ENCODE peak calls at places on chromosomes 16 and 17, in nine cellular contexts. O is GM23338, B is PC-3, J is neural progenitor cell, T is HCT116, X is OCI-LY7, E is SK-N-SH, W is hepatocyte, N is MM.1S. L is an unnamed sample.

GRCh38 chr17:57892820-57893595 is 43.2 kb upstream of the MRPS23 start:
- DNase-seq in O (peak), B (peak), J (peak), T (peak), X (no peak), E (no peak), W (peak), N (no peak), L (peak)

GRCh38 chr17:43416998-43417891 is 18.5 kb downstream of the ARL4D start:
- DNase-seq in O (no peak), B (peak), J (no peak), T (no peak), X (no peak), E (no peak), W (peak), N (no peak), L (peak)

GRCh38 chr17:69607162-69607834 is 192.8 kb downstream of the MAP2K6 start:
- DNase-seq in O (peak), B (peak), J (peak), T (peak), X (peak), E (peak), W (peak), N (peak), L (peak)

GRCh38 chr17:81090361-81091133 is 55.6 kb downstream of the BAIAP2 start:
- DNase-seq in O (peak), B (peak), J (peak), T (no peak), X (peak), E (peak), W (peak), N (no peak), L (peak)

GRCh38 chr17:46890638-46891037 is 32.3 kb upstream of the GOSR2 start:
- DNase-seq in O (no peak), B (no peak), J (no peak), T (no peak), X (no peak), E (no peak), W (no peak), N (no peak), L (no peak)

GRCh38 chr16:47375423-47375822 is 85.4 kb downstream of the ITFG1 start:
- DNase-seq in O (no peak), B (no peak), J (no peak), T (no peak), X (no peak), E (no peak), W (no peak), N (no peak), L (no peak)

GRCh38 chr16:27572711-27573110 is 22.8 kb downstream of the KATNIP start:
- DNase-seq in O (no peak), B (no peak), J (no peak), T (no peak), X (no peak), E (no peak), W (no peak), N (no peak), L (peak)

GRCh38 chr16:3664187-3664896 is 9.9 kb downstream of the DNASE1 start:
- DNase-seq in O (no peak), B (no peak), J (no peak), T (no peak), X (no peak), E (no peak), W (no peak), N (no peak), L (no peak)

GRCh38 chr17:59373879-59374495 is 42.5 kb downstream of the YPEL2 start:
- DNase-seq in O (no peak), B (no peak), J (no peak), T (no peak), X (no peak), E (no peak), W (peak), N (no peak), L (peak)

GRCh38 chr17:37361543-37361942 is 14.2 kb upstream of the C17orf78 start:
- DNase-seq in O (no peak), B (no peak), J (no peak), T (no peak), X (no peak), E (no peak), W (peak), N (no peak), L (no peak)

GRCh38 chr16:74654536-74654935 is 12.1 kb downstream of the RFWD3 start:
- DNase-seq in O (no peak), B (no peak), J (peak), T (no peak), X (no peak), E (no peak), W (no peak), N (no peak), L (no peak)

GRCh38 chr17:76725580-76726230 is 701 bp downstream of the JMJD6 start:
- DNase-seq in O (peak), B (peak), J (no peak), T (no peak), X (peak), E (peak), W (peak), N (peak), L (peak)

GRCh38 chr16:969508-970378 is 1.0 kb downstream of the LMF1 start:
- DNase-seq in O (peak), B (peak), J (no peak), T (no peak), X (no peak), E (no peak), W (peak), N (no peak), L (peak)

GRCh38 chr16:48501516-48502377 is 108.2 kb downstream of the N4BP1 start:
- DNase-seq in O (no peak), B (no peak), J (no peak), T (peak), X (no peak), E (no peak), W (no peak), N (no peak), L (no peak)
- TF ChIP-seq EZH2phosphoT487 in O (no peak), B (no peak), J (no peak), T (no peak), X (no peak), E (no peak), W (no peak), N (no peak), L (no peak)

GRCh38 chr16:67664871-67665270 is 1.7 kb downstream of the ENKD1 start:
- DNase-seq in O (no peak), B (no peak), J (no peak), T (no peak), X (no peak), E (no peak), W (no peak), N (no peak), L (no peak)

GRCh38 chr16:67665598-67665997 is 952 bp downstream of the ENKD1 start:
- DNase-seq in O (no peak), B (no peak), J (no peak), T (no peak), X (no peak), E (no peak), W (no peak), N (no peak), L (no peak)

GRCh38 chr16:67667434-67667816 is 811 bp downstream of the C16orf86 start:
- DNase-seq in O (no peak), B (no peak), J (no peak), T (no peak), X (no peak), E (no peak), W (no peak), N (no peak), L (no peak)

GRCh38 chr16:67666538-67667433 is at the start of the genes C16orf86 and ENKD1:
- DNase-seq in O (peak), B (peak), J (peak), T (peak), X (peak), E (peak), W (peak), N (peak), L (peak)

DNA sequence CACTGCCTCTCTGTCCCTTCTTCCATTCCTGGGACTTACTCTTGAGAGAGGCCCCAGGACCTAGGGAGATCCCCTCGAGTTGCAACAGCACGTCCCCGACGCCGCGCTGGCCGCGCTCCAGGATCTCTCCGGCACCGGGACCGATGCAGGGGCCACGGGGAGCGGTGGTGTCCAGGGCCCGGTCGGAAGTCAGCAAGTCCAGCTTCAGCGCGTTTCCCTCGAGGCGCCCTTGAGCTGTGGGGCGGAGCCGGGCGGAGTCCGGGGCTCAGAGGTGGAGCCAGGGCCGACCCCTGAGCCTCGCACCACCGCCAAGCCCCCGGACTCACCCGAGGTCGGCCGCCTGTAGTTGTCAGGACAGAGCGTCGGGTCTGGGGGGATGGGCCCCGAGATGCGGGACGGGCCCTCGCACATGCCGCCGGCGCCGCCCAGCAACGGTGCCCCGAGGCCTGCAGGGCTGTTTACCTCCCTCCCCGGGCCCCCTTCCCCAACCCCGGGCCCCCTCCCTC is 465 bp downstream of the ENKD1 start:
- DNase-seq in O (peak), B (no peak), J (peak), T (no peak), X (no peak), E (peak), W (peak), N (no peak), L (peak)
- TF ChIP-seq EZH2phosphoT487 in O (no peak), B (no peak), J (no peak), T (no peak), X (no peak), E (no peak), W (no peak), N (no peak), L (no peak)

GRCh38 chr17:65741690-65742089 is 180.2 kb upstream of the AXIN2 start:
- DNase-seq in O (no peak), B (no peak), J (no peak), T (no peak), X (no peak), E (no peak), W (no peak), N (no peak), L (no peak)

GRCh38 chr17:65743313-65743665 is 181.8 kb upstream of the AXIN2 start:
- DNase-seq in O (no peak), B (peak), J (no peak), T (no peak), X (no peak), E (no peak), W (no peak), N (no peak), L (peak)

GRCh38 chr17:65739026-65739425 is 177.6 kb upstream of the AXIN2 start:
- DNase-seq in O (no peak), B (no peak), J (no peak), T (no peak), X (no peak), E (no peak), W (no peak), N (no peak), L (no peak)

GRCh38 chr17:65745241-65745640 is 183.8 kb upstream of the AXIN2 start:
- DNase-seq in O (no peak), B (no peak), J (no peak), T (no peak), X (no peak), E (no peak), W (no peak), N (no peak), L (no peak)

GRCh38 chr17:65742433-65743312 is 181.2 kb upstream of the AXIN2 start:
- DNase-seq in O (peak), B (peak), J (peak), T (peak), X (no peak), E (peak), W (no peak), N (no peak), L (peak)
- TF ChIP-seq EZH2phosphoT487 in O (no peak), B (no peak), J (no peak), T (no peak), X (no peak), E (no peak), W (no peak), N (no peak), L (no peak)

DNA sequence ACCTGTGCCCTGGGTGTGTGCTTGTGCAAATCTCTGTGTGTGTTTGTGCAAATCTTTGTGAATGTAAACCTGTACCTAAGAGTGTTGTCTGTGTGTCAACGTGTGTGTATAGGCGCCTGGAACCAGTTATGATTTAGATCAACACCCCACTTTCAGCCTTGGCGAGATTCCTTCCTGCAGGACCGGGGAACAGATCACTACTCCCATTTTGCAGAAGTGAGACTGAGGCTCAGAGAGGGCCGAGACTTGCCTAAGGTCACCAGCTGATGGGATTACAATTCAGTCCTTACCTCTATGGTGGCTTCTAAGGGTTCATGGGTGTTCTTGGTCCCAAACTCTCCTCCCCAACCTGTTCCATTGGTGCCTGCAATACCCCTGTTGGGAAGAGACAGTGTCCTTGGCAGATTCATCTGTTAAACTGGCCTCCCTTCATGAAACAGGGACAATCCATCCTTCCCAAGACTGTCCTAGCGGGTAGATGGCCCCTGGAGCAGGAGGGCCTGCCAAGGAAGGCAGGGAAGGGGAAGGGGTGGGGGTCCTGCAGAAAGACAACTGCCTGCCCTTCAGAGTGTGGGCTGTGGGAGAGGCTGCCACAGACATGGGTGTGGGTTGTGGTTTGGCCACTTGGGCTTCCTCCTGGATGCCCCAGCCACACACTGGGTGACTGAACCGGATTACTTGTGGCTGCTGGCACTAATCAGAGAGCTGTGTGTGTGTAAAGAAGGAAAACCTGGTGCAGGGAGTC is 6.9 kb upstream of the MAPK7 start:
- DNase-seq in O (no peak), B (no peak), J (no peak), T (no peak), X (no peak), E (no peak), W (no peak), N (no peak), L (no peak)
- TF ChIP-seq EZH2phosphoT487 in O (no peak), B (no peak), J (no peak), T (no peak), X (no peak), E (no peak), W (no peak), N (no peak), L (no peak)

DNA sequence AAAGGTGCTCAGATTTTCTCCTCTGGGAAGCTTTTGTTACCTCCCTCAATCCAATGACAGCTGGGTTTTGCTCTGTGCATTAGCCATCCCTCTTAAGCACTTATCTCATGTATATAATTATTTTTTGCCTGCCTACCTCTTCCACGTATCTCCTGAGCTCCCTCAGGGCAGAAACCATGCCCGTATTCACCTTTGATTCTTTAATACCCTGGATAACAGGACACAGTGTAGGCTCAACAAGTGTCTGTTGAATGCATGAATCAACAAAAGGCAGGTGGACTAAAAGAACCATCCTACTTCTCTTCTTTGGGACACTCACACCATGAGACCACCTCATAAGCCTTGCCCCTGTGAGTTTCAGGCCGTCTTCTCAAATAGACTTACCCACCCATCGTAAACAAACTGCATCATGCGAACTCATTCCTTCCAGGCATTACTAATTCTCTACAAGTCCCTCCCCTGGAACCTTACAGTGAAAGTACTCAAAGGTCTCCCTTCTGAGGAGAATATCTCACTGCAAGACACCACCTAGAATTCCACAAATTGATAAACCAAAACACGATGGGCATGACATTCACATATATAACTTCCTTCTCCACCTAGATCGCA is 3.2 kb downstream of the ARHGAP17 start:
- DNase-seq in O (no peak), B (peak), J (no peak), T (no peak), X (no peak), E (no peak), W (peak), N (no peak), L (peak)
- TF ChIP-seq EZH2phosphoT487 in O (no peak), B (no peak), J (no peak), T (no peak), X (no peak), E (no peak), W (no peak), N (no peak), L (no peak)

GRCh38 chr17:34095101-34095500 is 160.0 kb upstream of the CCL2 start:
- DNase-seq in O (no peak), B (no peak), J (no peak), T (no peak), X (no peak), E (no peak), W (no peak), N (no peak), L (no peak)

GRCh38 chr17:34099859-34100258 is 155.2 kb upstream of the CCL2 start:
- DNase-seq in O (peak), B (no peak), J (no peak), T (no peak), X (no peak), E (no peak), W (no peak), N (no peak), L (no peak)

GRCh38 chr17:34098712-34099111 is 156.4 kb upstream of the CCL2 start:
- DNase-seq in O (no peak), B (no peak), J (no peak), T (no peak), X (no peak), E (no peak), W (peak), N (no peak), L (peak)
- TF ChIP-seq EZH2phosphoT487 in O (no peak), B (no peak), J (no peak), T (no peak), X (no peak), E (no peak), W (no peak), N (no peak), L (no peak)

DNA sequence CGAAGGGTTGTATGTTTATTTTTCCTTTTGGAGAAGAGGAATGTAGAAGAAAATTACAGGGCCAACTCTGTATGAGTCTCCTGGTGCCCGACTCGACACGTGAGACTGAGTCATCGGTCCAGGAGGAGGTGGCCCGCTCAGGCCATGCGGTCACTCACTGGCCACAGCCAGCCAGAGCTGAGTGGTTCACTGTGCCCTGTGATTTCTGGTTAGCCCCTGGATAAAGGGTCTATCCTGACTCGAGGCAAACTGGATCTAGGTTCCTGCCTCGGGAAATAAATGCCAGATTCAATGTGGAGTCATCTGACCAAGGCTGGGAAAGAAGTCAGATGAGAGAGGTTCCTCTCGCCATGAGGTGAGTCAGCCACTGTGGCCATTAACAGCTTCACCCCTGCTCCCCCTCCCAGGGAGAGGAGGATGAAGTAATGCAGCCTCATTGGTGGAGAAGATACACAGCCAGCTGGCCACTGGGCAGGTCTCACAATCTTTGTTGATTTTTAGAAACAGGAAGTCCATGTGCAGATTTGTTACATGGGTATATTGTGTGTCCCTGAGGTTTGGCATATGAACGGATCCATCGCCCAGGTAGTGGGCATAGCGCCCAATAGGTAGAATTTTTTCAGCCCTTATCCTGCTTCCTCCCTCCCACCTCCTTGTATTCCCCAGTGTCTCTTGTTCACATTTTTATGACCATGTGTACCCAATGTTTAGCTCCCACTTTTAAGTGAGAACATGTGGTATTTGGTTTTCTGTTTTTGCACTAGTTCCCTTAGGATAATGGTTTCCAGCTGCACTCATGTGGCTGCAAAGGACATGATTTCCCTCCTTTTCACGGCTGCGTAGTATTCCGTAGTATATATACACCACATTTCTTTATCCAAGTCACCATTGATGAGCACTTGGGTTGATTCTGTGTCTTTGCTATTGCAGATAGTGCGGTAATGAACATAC is 21.7 kb upstream of the USP36 start:
- DNase-seq in O (no peak), B (peak), J (no peak), T (peak), X (no peak), E (no peak), W (peak), N (no peak), L (peak)
- TF ChIP-seq EZH2phosphoT487 in O (no peak), B (no peak), J (no peak), T (no peak), X (no peak), E (no peak), W (no peak), N (no peak), L (no peak)

DNA sequence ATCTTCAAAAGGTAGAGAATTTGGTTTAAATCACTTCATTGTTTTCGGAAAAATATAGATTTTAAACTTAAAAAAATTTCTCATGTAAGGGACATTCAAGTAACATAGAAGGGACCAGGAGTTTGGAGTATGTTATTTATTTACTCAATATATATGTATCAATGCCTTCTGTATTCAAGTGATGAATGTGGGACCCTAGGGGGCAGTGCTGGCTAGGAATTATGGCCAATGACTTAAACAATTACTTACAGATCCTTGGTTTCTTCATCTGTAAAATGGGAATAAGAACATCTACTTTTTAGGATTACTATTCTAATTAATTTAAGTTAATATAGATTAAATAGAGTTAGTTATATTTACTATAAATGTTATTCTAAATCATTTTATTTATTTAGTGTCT is 886.3 kb upstream of the RBFOX1 start:
- DNase-seq in O (peak), B (no peak), J (no peak), T (no peak), X (no peak), E (no peak), W (no peak), N (peak), L (no peak)
- TF ChIP-seq EZH2phosphoT487 in O (no peak), B (no peak), J (no peak), T (no peak), X (no peak), E (no peak), W (no peak), N (no peak), L (no peak)

GRCh38 chr16:57384248-57385070 is 12.2 kb downstream of the CX3CL1 start:
- DNase-seq in O (no peak), B (no peak), J (no peak), T (no peak), X (peak), E (no peak), W (no peak), N (no peak), L (no peak)
- TF ChIP-seq EZH2phosphoT487 in O (no peak), B (no peak), J (no peak), T (no peak), X (no peak), E (no peak), W (no peak), N (no peak), L (no peak)

GRCh38 chr16:2053897-2054296 is 6.1 kb downstream of the TSC2 start:
- DNase-seq in O (no peak), B (no peak), J (no peak), T (no peak), X (no peak), E (no peak), W (no peak), N (no peak), L (no peak)
- TF ChIP-seq EZH2phosphoT487 in O (no peak), B (no peak), J (no peak), T (no peak), X (no peak), E (no peak), W (no peak), N (no peak), L (no peak)